ENCODE peak calls at places on chromosomes 1 and 21, in eight cellular contexts. X is vagina; G is colonic mucosa; B is ovary; J is PC-3; F is OCI-LY7; N is effector memory CD4-positive, alpha-beta T cell; E is heart left ventricle. A is an unnamed sample.

GRCh38 chr1:225882699-225883615 is 777 bp upstream of the TMEM63A start:
- DNase-seq in G (peak; percentile 64), N (no peak), E (peak; percentile 68), B (peak; percentile 80), X (no peak), J (peak; percentile 59), F (no peak), A (peak; percentile 67)

GRCh38 chr1:111406325-111406768 is 21.2 kb downstream of the OVGP1 start:
- DNase-seq in E (no peak), X (peak; percentile 52), G (peak; percentile 19), N (peak; percentile 22), F (peak; percentile 97), J (peak; percentile 59), B (no peak), A (no peak)

GRCh38 chr1:66925558-66925910 is 744 bp downstream of the MIER1 start:
- DNase-seq in G (no peak), E (no peak), B (no peak), F (no peak), X (no peak), J (no peak), N (no peak), A (no peak)

GRCh38 chr1:19737413-19737812 is 62.3 kb downstream of the TMCO4 start:
- DNase-seq in E (no peak), J (peak; percentile 77), N (no peak), F (no peak), G (no peak), B (no peak), X (no peak), A (no peak)

GRCh38 chr21:17352937-17353655 is 159.7 kb upstream of the CXADR start:
- DNase-seq in X (no peak), N (no peak), F (peak; percentile 44), B (no peak), G (no peak), J (no peak), E (no peak), A (no peak)

GRCh38 chr21:29430030-29430429 is 131.3 kb downstream of the BACH1 start:
- DNase-seq in J (no peak), B (no peak), N (no peak), E (no peak), X (no peak), F (no peak), G (no peak), A (no peak)

GRCh38 chr1:7042322-7043231 is 257.3 kb downstream of the CAMTA1 start:
- DNase-seq in G (no peak), F (peak; percentile 40), N (no peak), X (no peak), B (no peak), J (peak; percentile 58), E (no peak), A (no peak)

GRCh38 chr1:177010246-177010825 is 154.2 kb downstream of the ASTN1 start:
- DNase-seq in N (no peak), X (no peak), E (no peak), J (no peak), F (no peak), G (no peak), B (no peak), A (no peak)

GRCh38 chr1:177256153-177256814 is 85.5 kb downstream of the BRINP2 start:
- DNase-seq in F (peak; percentile 4), E (peak; percentile 71), J (peak; percentile 97), G (peak; percentile 47), B (peak; percentile 69), X (no peak), N (no peak), A (no peak)

GRCh38 chr1:242523968-242524570 is 428 bp downstream of the PLD5 start:
- DNase-seq in N (no peak), B (peak; percentile 62), X (no peak), G (no peak), F (no peak), E (peak; percentile 26), J (peak; percentile 33), A (no peak)

GRCh38 chr1:200035397-200035955 is 8.0 kb downstream of the NR5A2 start:
- DNase-seq in E (no peak), J (no peak), F (no peak), G (peak; percentile 43), N (no peak), B (no peak), X (no peak), A (no peak)

GRCh38 chr1:222579316-222579715 is 10.4 kb downstream of the TAF1A start:
- DNase-seq in N (no peak), J (no peak), X (no peak), G (no peak), F (no peak), E (no peak), B (no peak), A (no peak)
- H3K36me3 ChIP-seq in N (peaks cover 14% of the 10 kb centered on the region), J (peaks cover 71% of the 10 kb centered on the region), X (no peaks in the 10 kb centered on the region), G (no peaks in the 10 kb centered on the region), F (peaks cover 93% of the 10 kb centered on the region), E (no peaks in the 10 kb centered on the region), B (no peaks in the 10 kb centered on the region), A (peaks cover 8% of the 10 kb centered on the region)

GRCh38 chr1:183304466-183305122 is 113.6 kb downstream of the NMNAT2 start:
- DNase-seq in G (no peak), N (no peak), F (no peak), B (no peak), X (no peak), E (no peak), J (peak; percentile 26), A (no peak)
- H3K4me1 ChIP-seq in G (no peaks in the 10 kb centered on the region), N (no peaks in the 10 kb centered on the region), F (peaks cover 4% of the 10 kb centered on the region), B (peaks cover 10% of the 10 kb centered on the region), X (peaks cover 13% of the 10 kb centered on the region), E (peaks cover 38% of the 10 kb centered on the region), J (peaks cover 23% of the 10 kb centered on the region), A (no peaks in the 10 kb centered on the region)

GRCh38 chr1:43619314-43619790 is 30.6 kb upstream of the KDM4A start:
- DNase-seq in J (no peak), N (no peak), E (no peak), X (no peak), G (no peak), B (no peak), F (no peak), A (no peak)
- H3K36me3 ChIP-seq in J (peaks cover 11% of the 10 kb centered on the region), N (no peaks in the 10 kb centered on the region), E (no peaks in the 10 kb centered on the region), X (no peaks in the 10 kb centered on the region), G (peaks cover 9% of the 10 kb centered on the region), B (no peaks in the 10 kb centered on the region), F (no peaks in the 10 kb centered on the region), A (peaks cover 6% of the 10 kb centered on the region)

GRCh38 chr1:27869719-27870085 is 2.6 kb upstream of the THEMIS2 start:
- DNase-seq in B (no peak), X (no peak), N (no peak), F (no peak), E (no peak), J (no peak), G (no peak), A (no peak)
- H3K4me1 ChIP-seq in B (no peaks in the 10 kb centered on the region), X (peaks cover 26% of the 10 kb centered on the region), N (peaks cover 26% of the 10 kb centered on the region), F (peaks cover 50% of the 10 kb centered on the region), E (no peaks in the 10 kb centered on the region), J (peaks cover 6% of the 10 kb centered on the region), G (no peaks in the 10 kb centered on the region), A (peaks cover 13% of the 10 kb centered on the region)

GRCh38 chr1:202151045-202151444 is 6.5 kb upstream of the ARL8A start:
- DNase-seq in G (no peak), X (no peak), B (no peak), J (no peak), N (no peak), E (no peak), F (no peak), A (no peak)
- H3K36me3 ChIP-seq in G (no peaks in the 10 kb centered on the region), X (no peaks in the 10 kb centered on the region), B (no peaks in the 10 kb centered on the region), J (no peaks in the 10 kb centered on the region), N (peaks cover 89% of the 10 kb centered on the region), E (no peaks in the 10 kb centered on the region), F (peaks cover 86% of the 10 kb centered on the region), A (no peaks in the 10 kb centered on the region)

GRCh38 chr1:917076-917459 is 6.7 kb upstream of the SAMD11 start:
- DNase-seq in B (no peak), J (no peak), F (no peak), G (no peak), E (peak; percentile 9), N (no peak), X (no peak), A (no peak)
- H3K4me1 ChIP-seq in B (peaks cover 11% of the 10 kb centered on the region), J (no peaks in the 10 kb centered on the region), F (peaks cover 18% of the 10 kb centered on the region), G (peaks cover 11% of the 10 kb centered on the region), E (peaks cover 5% of the 10 kb centered on the region), N (peaks cover 13% of the 10 kb centered on the region), X (peaks cover 30% of the 10 kb centered on the region), A (peaks cover 22% of the 10 kb centered on the region)

DNA sequence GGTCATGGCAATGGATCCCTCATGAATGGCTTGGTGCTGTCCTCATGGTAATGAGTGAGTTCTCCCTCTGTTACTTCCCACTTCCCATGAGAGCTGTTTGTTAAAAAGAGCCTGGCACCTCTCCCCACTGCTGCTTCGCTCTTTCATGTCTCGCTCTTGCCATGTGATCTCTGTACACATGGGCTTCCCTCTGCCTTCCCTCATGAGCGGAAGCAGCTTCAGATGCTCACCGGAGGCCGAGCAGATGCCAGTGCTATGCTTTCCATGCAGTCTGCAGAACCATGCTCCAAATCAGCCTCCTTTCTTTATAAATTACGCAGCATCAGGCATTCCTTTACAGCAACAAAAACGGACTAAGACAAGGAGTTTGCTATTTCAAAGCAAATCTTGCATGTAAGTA is 14.9 kb upstream of the GNPAT start:
- DNase-seq in X (no peak), E (no peak), G (no peak), N (no peak), F (no peak), J (no peak), B (no peak), A (no peak)
- H3K36me3 ChIP-seq in X (no peaks in the 10 kb centered on the region), E (no peaks in the 10 kb centered on the region), G (peaks cover 7% of the 10 kb centered on the region), N (peaks cover 45% of the 10 kb centered on the region), F (peaks cover 81% of the 10 kb centered on the region), J (peaks cover 28% of the 10 kb centered on the region), B (no peaks in the 10 kb centered on the region), A (peaks cover 48% of the 10 kb centered on the region)

DNA sequence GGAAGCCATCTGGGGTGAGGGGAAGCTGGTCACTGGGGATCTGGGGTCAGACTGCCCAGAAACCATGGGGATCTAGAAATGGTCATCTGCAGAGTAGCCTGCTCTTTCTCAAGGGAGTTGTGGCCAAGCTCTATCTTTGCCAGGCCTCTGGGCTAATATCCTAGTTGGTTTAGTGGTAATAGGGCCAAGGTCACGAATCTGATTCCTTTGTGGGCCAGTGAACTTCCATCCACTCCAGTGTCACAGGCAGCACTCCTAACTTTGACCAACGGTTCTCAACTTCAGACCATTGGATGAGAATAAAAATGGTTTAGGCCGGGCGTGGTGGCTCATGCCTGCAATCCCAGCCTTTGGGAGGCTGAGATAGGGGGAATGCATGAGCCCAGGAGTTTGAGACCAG is 28.1 kb upstream of the PPP2R5A start:
- DNase-seq in E (no peak), X (peak; percentile 27), J (no peak), B (no peak), G (no peak), F (no peak), N (no peak), A (no peak)
- H3K4me1 ChIP-seq in E (no peaks in the 10 kb centered on the region), X (peaks cover 17% of the 10 kb centered on the region), J (peaks cover 13% of the 10 kb centered on the region), B (no peaks in the 10 kb centered on the region), G (no peaks in the 10 kb centered on the region), F (peaks cover 13% of the 10 kb centered on the region), N (peaks cover 53% of the 10 kb centered on the region), A (peaks cover 24% of the 10 kb centered on the region)

DNA sequence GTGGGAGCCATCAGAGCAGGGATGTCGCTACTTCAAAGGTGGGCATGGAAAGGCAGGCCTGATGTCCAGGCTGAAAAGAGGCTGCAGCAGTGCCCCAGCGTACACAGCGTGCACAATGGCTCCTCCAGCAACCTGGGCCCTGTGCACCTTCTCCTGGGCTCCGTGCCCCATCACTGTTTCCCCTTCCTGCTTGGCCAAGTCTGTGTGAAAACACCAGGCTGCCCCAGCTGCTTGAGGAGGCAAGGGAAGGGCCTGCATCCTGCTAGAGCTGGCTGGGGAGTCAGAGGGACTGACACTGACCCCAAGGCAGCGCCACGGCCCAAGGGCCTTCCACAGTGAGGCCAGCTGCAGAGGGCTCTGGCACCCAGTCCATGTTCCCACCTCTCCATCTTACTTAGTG is 33.4 kb downstream of the SDC3 start:
- DNase-seq in B (no peak), X (no peak), N (no peak), J (no peak), G (no peak), F (no peak), E (no peak), A (no peak)
- H3K36me3 ChIP-seq in B (no peaks in the 10 kb centered on the region), X (no peaks in the 10 kb centered on the region), N (no peaks in the 10 kb centered on the region), J (peaks cover 17% of the 10 kb centered on the region), G (no peaks in the 10 kb centered on the region), F (no peaks in the 10 kb centered on the region), E (peaks cover 6% of the 10 kb centered on the region), A (peaks cover 32% of the 10 kb centered on the region)